ENCODE peak calls at places on chromosomes 13 and 19, in ten cellular contexts. One of them, this sample, is unnamed.

GRCh38 chr19:46351241-46352041 is 4.6 kb downstream of the PPP5C start:
- DNase-seq in adipocyte: peak
- DNase-seq in T-cell: no peak
- DNase-seq in NCI-H1417: no peak
- DNase-seq in activated T-helper 1 cell treated with anti-CD3 and anti-CD28 coated beads, Interleukin-2, amount 50 U/mL, for 16 hours: no peak
- DNase-seq in effector memory CD4-positive, alpha-beta T cell: no peak
- DNase-seq in activated naive CD4-positive, alpha-beta T cell: no peak
- DNase-seq in GM18507: no peak
- DNase-seq in endothelial cell: no peak
- DNase-seq in HEK293T: no peak
- DNase-seq in this sample: no peak

GRCh38 chr13:61002686-61003085 is 413.0 kb downstream of the PCDH20 start:
- DNase-seq in adipocyte: no peak
- DNase-seq in T-cell: no peak
- DNase-seq in NCI-H1417: no peak
- DNase-seq in activated T-helper 1 cell treated with anti-CD3 and anti-CD28 coated beads, Interleukin-2, amount 50 U/mL, for 16 hours: no peak
- DNase-seq in effector memory CD4-positive, alpha-beta T cell: no peak
- DNase-seq in activated naive CD4-positive, alpha-beta T cell: no peak
- DNase-seq in GM18507: no peak
- DNase-seq in endothelial cell: no peak
- DNase-seq in HEK293T: no peak
- DNase-seq in this sample: no peak

GRCh38 chr19:54148158-54148557 is 10.6 kb downstream of the CNOT3 start:
- DNase-seq in adipocyte: no peak
- DNase-seq in T-cell: no peak
- DNase-seq in NCI-H1417: no peak
- DNase-seq in activated T-helper 1 cell treated with anti-CD3 and anti-CD28 coated beads, Interleukin-2, amount 50 U/mL, for 16 hours: no peak
- DNase-seq in effector memory CD4-positive, alpha-beta T cell: no peak
- DNase-seq in activated naive CD4-positive, alpha-beta T cell: no peak
- DNase-seq in GM18507: no peak
- DNase-seq in endothelial cell: no peak
- DNase-seq in HEK293T: no peak
- DNase-seq in this sample: no peak

GRCh38 chr13:114226699-114227323 is 7.9 kb upstream of the CDC16 start:
- DNase-seq in adipocyte: peak
- DNase-seq in T-cell: peak
- DNase-seq in NCI-H1417: peak
- DNase-seq in activated T-helper 1 cell treated with anti-CD3 and anti-CD28 coated beads, Interleukin-2, amount 50 U/mL, for 16 hours: peak
- DNase-seq in effector memory CD4-positive, alpha-beta T cell: peak
- DNase-seq in activated naive CD4-positive, alpha-beta T cell: peak
- DNase-seq in GM18507: peak
- DNase-seq in endothelial cell: peak
- DNase-seq in HEK293T: peak
- DNase-seq in this sample: peak

GRCh38 chr19:17200408-17201079 is 14.6 kb upstream of the USE1 start:
- DNase-seq in adipocyte: no peak
- DNase-seq in T-cell: no peak
- DNase-seq in NCI-H1417: no peak
- DNase-seq in activated T-helper 1 cell treated with anti-CD3 and anti-CD28 coated beads, Interleukin-2, amount 50 U/mL, for 16 hours: no peak
- DNase-seq in effector memory CD4-positive, alpha-beta T cell: no peak
- DNase-seq in activated naive CD4-positive, alpha-beta T cell: no peak
- DNase-seq in GM18507: no peak
- DNase-seq in endothelial cell: no peak
- DNase-seq in HEK293T: no peak
- DNase-seq in this sample: no peak

GRCh38 chr13:35838356-35838755 is 292.8 kb downstream of the DCLK1 start:
- DNase-seq in adipocyte: peak
- DNase-seq in T-cell: no peak
- DNase-seq in NCI-H1417: no peak
- DNase-seq in activated T-helper 1 cell treated with anti-CD3 and anti-CD28 coated beads, Interleukin-2, amount 50 U/mL, for 16 hours: no peak
- DNase-seq in effector memory CD4-positive, alpha-beta T cell: no peak
- DNase-seq in activated naive CD4-positive, alpha-beta T cell: no peak
- DNase-seq in GM18507: no peak
- DNase-seq in endothelial cell: no peak
- DNase-seq in HEK293T: no peak
- DNase-seq in this sample: no peak

GRCh38 chr19:17889609-17890214 is 18.0 kb downstream of the SLC5A5 start:
- DNase-seq in adipocyte: peak
- DNase-seq in T-cell: no peak
- DNase-seq in NCI-H1417: no peak
- DNase-seq in activated T-helper 1 cell treated with anti-CD3 and anti-CD28 coated beads, Interleukin-2, amount 50 U/mL, for 16 hours: no peak
- DNase-seq in effector memory CD4-positive, alpha-beta T cell: no peak
- DNase-seq in activated naive CD4-positive, alpha-beta T cell: no peak
- DNase-seq in GM18507: no peak
- DNase-seq in endothelial cell: peak
- DNase-seq in HEK293T: peak
- DNase-seq in this sample: peak

GRCh38 chr19:18046066-18046718 is 38.2 kb downstream of the ARRDC2 start:
- DNase-seq in adipocyte: peak
- DNase-seq in T-cell: no peak
- DNase-seq in NCI-H1417: no peak
- DNase-seq in activated T-helper 1 cell treated with anti-CD3 and anti-CD28 coated beads, Interleukin-2, amount 50 U/mL, for 16 hours: no peak
- DNase-seq in effector memory CD4-positive, alpha-beta T cell: no peak
- DNase-seq in activated naive CD4-positive, alpha-beta T cell: no peak
- DNase-seq in GM18507: no peak
- DNase-seq in endothelial cell: no peak
- DNase-seq in HEK293T: no peak
- DNase-seq in this sample: peak

GRCh38 chr13:97289514-97290298 is 67.6 kb downstream of the MBNL2 start:
- DNase-seq in adipocyte: no peak
- DNase-seq in T-cell: no peak
- DNase-seq in NCI-H1417: no peak
- DNase-seq in activated T-helper 1 cell treated with anti-CD3 and anti-CD28 coated beads, Interleukin-2, amount 50 U/mL, for 16 hours: no peak
- DNase-seq in effector memory CD4-positive, alpha-beta T cell: no peak
- DNase-seq in activated naive CD4-positive, alpha-beta T cell: no peak
- DNase-seq in GM18507: no peak
- DNase-seq in endothelial cell: no peak
- DNase-seq in HEK293T: no peak
- DNase-seq in this sample: no peak

GRCh38 chr19:35903550-35904179 is 1.3 kb downstream of the HCST start:
- DNase-seq in adipocyte: peak
- DNase-seq in T-cell: peak
- DNase-seq in NCI-H1417: peak
- DNase-seq in activated T-helper 1 cell treated with anti-CD3 and anti-CD28 coated beads, Interleukin-2, amount 50 U/mL, for 16 hours: peak
- DNase-seq in effector memory CD4-positive, alpha-beta T cell: peak
- DNase-seq in activated naive CD4-positive, alpha-beta T cell: peak
- DNase-seq in GM18507: no peak
- DNase-seq in endothelial cell: peak
- DNase-seq in HEK293T: peak
- DNase-seq in this sample: no peak

GRCh38 chr13:113105032-113105993 is at the start of gene F7:
- DNase-seq in adipocyte: peak
- DNase-seq in T-cell: no peak
- DNase-seq in NCI-H1417: peak
- DNase-seq in activated T-helper 1 cell treated with anti-CD3 and anti-CD28 coated beads, Interleukin-2, amount 50 U/mL, for 16 hours: no peak
- DNase-seq in effector memory CD4-positive, alpha-beta T cell: no peak
- DNase-seq in activated naive CD4-positive, alpha-beta T cell: no peak
- DNase-seq in GM18507: no peak
- DNase-seq in endothelial cell: no peak
- DNase-seq in HEK293T: no peak
- DNase-seq in this sample: no peak

GRCh38 chr13:50467156-50467814 is 376.2 kb downstream of the DLEU7 start:
- DNase-seq in adipocyte: no peak
- DNase-seq in T-cell: no peak
- DNase-seq in NCI-H1417: peak
- DNase-seq in activated T-helper 1 cell treated with anti-CD3 and anti-CD28 coated beads, Interleukin-2, amount 50 U/mL, for 16 hours: no peak
- DNase-seq in effector memory CD4-positive, alpha-beta T cell: no peak
- DNase-seq in activated naive CD4-positive, alpha-beta T cell: no peak
- DNase-seq in GM18507: no peak
- DNase-seq in endothelial cell: no peak
- DNase-seq in HEK293T: no peak
- DNase-seq in this sample: no peak

GRCh38 chr19:51131780-51132680 is 7.3 kb downstream of the SIGLEC9 start:
- DNase-seq in adipocyte: no peak
- DNase-seq in T-cell: no peak
- DNase-seq in NCI-H1417: peak
- DNase-seq in activated T-helper 1 cell treated with anti-CD3 and anti-CD28 coated beads, Interleukin-2, amount 50 U/mL, for 16 hours: no peak
- DNase-seq in effector memory CD4-positive, alpha-beta T cell: no peak
- DNase-seq in activated naive CD4-positive, alpha-beta T cell: no peak
- DNase-seq in GM18507: no peak
- DNase-seq in endothelial cell: no peak
- DNase-seq in HEK293T: no peak
- DNase-seq in this sample: no peak

GRCh38 chr13:40148103-40148502 is 492.6 kb downstream of the COG6 start:
- DNase-seq in adipocyte: no peak
- DNase-seq in T-cell: peak
- DNase-seq in NCI-H1417: no peak
- DNase-seq in activated T-helper 1 cell treated with anti-CD3 and anti-CD28 coated beads, Interleukin-2, amount 50 U/mL, for 16 hours: no peak
- DNase-seq in effector memory CD4-positive, alpha-beta T cell: no peak
- DNase-seq in activated naive CD4-positive, alpha-beta T cell: no peak
- DNase-seq in GM18507: no peak
- DNase-seq in endothelial cell: no peak
- DNase-seq in HEK293T: no peak
- DNase-seq in this sample: no peak

GRCh38 chr13:75481176-75482069 is 546 bp downstream of the TBC1D4 start:
- DNase-seq in adipocyte: peak
- DNase-seq in T-cell: peak
- DNase-seq in NCI-H1417: peak
- DNase-seq in activated T-helper 1 cell treated with anti-CD3 and anti-CD28 coated beads, Interleukin-2, amount 50 U/mL, for 16 hours: no peak
- DNase-seq in effector memory CD4-positive, alpha-beta T cell: no peak
- DNase-seq in activated naive CD4-positive, alpha-beta T cell: no peak
- DNase-seq in GM18507: no peak
- DNase-seq in endothelial cell: peak
- DNase-seq in HEK293T: peak
- DNase-seq in this sample: peak

GRCh38 chr19:42280761-42281174 is 11.7 kb downstream of the CIC start:
- DNase-seq in adipocyte: peak
- DNase-seq in T-cell: no peak
- DNase-seq in NCI-H1417: no peak
- DNase-seq in activated T-helper 1 cell treated with anti-CD3 and anti-CD28 coated beads, Interleukin-2, amount 50 U/mL, for 16 hours: no peak
- DNase-seq in effector memory CD4-positive, alpha-beta T cell: no peak
- DNase-seq in activated naive CD4-positive, alpha-beta T cell: no peak
- DNase-seq in GM18507: no peak
- DNase-seq in endothelial cell: no peak
- DNase-seq in HEK293T: no peak
- DNase-seq in this sample: no peak

GRCh38 chr13:113053801-113054604 is 51.6 kb upstream of the F7 start:
- DNase-seq in adipocyte: no peak
- DNase-seq in T-cell: no peak
- DNase-seq in NCI-H1417: peak
- DNase-seq in activated T-helper 1 cell treated with anti-CD3 and anti-CD28 coated beads, Interleukin-2, amount 50 U/mL, for 16 hours: no peak
- DNase-seq in effector memory CD4-positive, alpha-beta T cell: no peak
- DNase-seq in activated naive CD4-positive, alpha-beta T cell: no peak
- DNase-seq in GM18507: no peak
- DNase-seq in endothelial cell: no peak
- DNase-seq in HEK293T: no peak
- DNase-seq in this sample: no peak

GRCh38 chr13:113853518-113854237 is 10.2 kb downstream of the GAS6 start:
- DNase-seq in adipocyte: no peak
- DNase-seq in T-cell: no peak
- DNase-seq in NCI-H1417: no peak
- DNase-seq in activated T-helper 1 cell treated with anti-CD3 and anti-CD28 coated beads, Interleukin-2, amount 50 U/mL, for 16 hours: peak
- DNase-seq in effector memory CD4-positive, alpha-beta T cell: no peak
- DNase-seq in activated naive CD4-positive, alpha-beta T cell: no peak
- DNase-seq in GM18507: no peak
- DNase-seq in endothelial cell: no peak
- DNase-seq in HEK293T: no peak
- DNase-seq in this sample: no peak

GRCh38 chr13:20814224-20814910 is 40.6 kb upstream of the EEF1AKMT1 start:
- DNase-seq in adipocyte: peak
- DNase-seq in T-cell: no peak
- DNase-seq in NCI-H1417: no peak
- DNase-seq in activated T-helper 1 cell treated with anti-CD3 and anti-CD28 coated beads, Interleukin-2, amount 50 U/mL, for 16 hours: no peak
- DNase-seq in effector memory CD4-positive, alpha-beta T cell: no peak
- DNase-seq in activated naive CD4-positive, alpha-beta T cell: no peak
- DNase-seq in GM18507: no peak
- DNase-seq in endothelial cell: no peak
- DNase-seq in HEK293T: peak
- DNase-seq in this sample: peak

GRCh38 chr13:34816543-34816942 is 125.5 kb upstream of the NBEA start:
- DNase-seq in adipocyte: peak
- DNase-seq in T-cell: no peak
- DNase-seq in NCI-H1417: no peak
- DNase-seq in activated T-helper 1 cell treated with anti-CD3 and anti-CD28 coated beads, Interleukin-2, amount 50 U/mL, for 16 hours: no peak
- DNase-seq in effector memory CD4-positive, alpha-beta T cell: no peak
- DNase-seq in activated naive CD4-positive, alpha-beta T cell: no peak
- DNase-seq in GM18507: no peak
- DNase-seq in endothelial cell: no peak
- DNase-seq in HEK293T: no peak
- DNase-seq in this sample: no peak

GRCh38 chr19:21900401-21900800 is 64.4 kb upstream of the ZNF43 start:
- DNase-seq in adipocyte: no peak
- DNase-seq in T-cell: no peak
- DNase-seq in NCI-H1417: no peak
- DNase-seq in activated T-helper 1 cell treated with anti-CD3 and anti-CD28 coated beads, Interleukin-2, amount 50 U/mL, for 16 hours: no peak
- DNase-seq in effector memory CD4-positive, alpha-beta T cell: no peak
- DNase-seq in activated naive CD4-positive, alpha-beta T cell: no peak
- DNase-seq in GM18507: no peak
- DNase-seq in endothelial cell: no peak
- DNase-seq in HEK293T: no peak
- DNase-seq in this sample: no peak

GRCh38 chr13:92355213-92355612 is 871.4 kb upstream of the GPC6 start:
- DNase-seq in adipocyte: no peak
- DNase-seq in T-cell: no peak
- DNase-seq in NCI-H1417: peak
- DNase-seq in activated T-helper 1 cell treated with anti-CD3 and anti-CD28 coated beads, Interleukin-2, amount 50 U/mL, for 16 hours: no peak
- DNase-seq in effector memory CD4-positive, alpha-beta T cell: no peak
- DNase-seq in activated naive CD4-positive, alpha-beta T cell: no peak
- DNase-seq in GM18507: no peak
- DNase-seq in endothelial cell: peak
- DNase-seq in HEK293T: peak
- DNase-seq in this sample: no peak

GRCh38 chr13:44508562-44509062 is 67.5 kb downstream of the TSC22D1 start:
- DNase-seq in adipocyte: no peak
- DNase-seq in T-cell: no peak
- DNase-seq in NCI-H1417: no peak
- DNase-seq in activated T-helper 1 cell treated with anti-CD3 and anti-CD28 coated beads, Interleukin-2, amount 50 U/mL, for 16 hours: no peak
- DNase-seq in effector memory CD4-positive, alpha-beta T cell: no peak
- DNase-seq in activated naive CD4-positive, alpha-beta T cell: no peak
- DNase-seq in GM18507: no peak
- DNase-seq in endothelial cell: no peak
- DNase-seq in HEK293T: no peak
- DNase-seq in this sample: no peak

GRCh38 chr13:31725841-31726240 is 13.5 kb upstream of the RXFP2 start:
- DNase-seq in adipocyte: no peak
- DNase-seq in T-cell: no peak
- DNase-seq in NCI-H1417: no peak
- DNase-seq in activated T-helper 1 cell treated with anti-CD3 and anti-CD28 coated beads, Interleukin-2, amount 50 U/mL, for 16 hours: no peak
- DNase-seq in effector memory CD4-positive, alpha-beta T cell: no peak
- DNase-seq in activated naive CD4-positive, alpha-beta T cell: no peak
- DNase-seq in GM18507: no peak
- DNase-seq in endothelial cell: no peak
- DNase-seq in HEK293T: no peak
- DNase-seq in this sample: peak

GRCh38 chr13:44703371-44703770 is 127.2 kb upstream of the TSC22D1 start:
- DNase-seq in adipocyte: peak
- DNase-seq in T-cell: no peak
- DNase-seq in NCI-H1417: no peak
- DNase-seq in activated T-helper 1 cell treated with anti-CD3 and anti-CD28 coated beads, Interleukin-2, amount 50 U/mL, for 16 hours: no peak
- DNase-seq in effector memory CD4-positive, alpha-beta T cell: no peak
- DNase-seq in activated naive CD4-positive, alpha-beta T cell: no peak
- DNase-seq in GM18507: no peak
- DNase-seq in endothelial cell: no peak
- DNase-seq in HEK293T: no peak
- DNase-seq in this sample: no peak

GRCh38 chr13:20044086-20044485 is 85.6 kb downstream of the ZMYM2 start:
- DNase-seq in adipocyte: no peak
- DNase-seq in T-cell: no peak
- DNase-seq in NCI-H1417: no peak
- DNase-seq in activated T-helper 1 cell treated with anti-CD3 and anti-CD28 coated beads, Interleukin-2, amount 50 U/mL, for 16 hours: no peak
- DNase-seq in effector memory CD4-positive, alpha-beta T cell: no peak
- DNase-seq in activated naive CD4-positive, alpha-beta T cell: no peak
- DNase-seq in GM18507: no peak
- DNase-seq in endothelial cell: no peak
- DNase-seq in HEK293T: no peak
- DNase-seq in this sample: no peak

GRCh38 chr13:42355118-42355840 is 83.3 kb downstream of the AKAP11 start:
- DNase-seq in adipocyte: no peak
- DNase-seq in T-cell: peak
- DNase-seq in NCI-H1417: no peak
- DNase-seq in activated T-helper 1 cell treated with anti-CD3 and anti-CD28 coated beads, Interleukin-2, amount 50 U/mL, for 16 hours: no peak
- DNase-seq in effector memory CD4-positive, alpha-beta T cell: no peak
- DNase-seq in activated naive CD4-positive, alpha-beta T cell: no peak
- DNase-seq in GM18507: no peak
- DNase-seq in endothelial cell: no peak
- DNase-seq in HEK293T: no peak
- DNase-seq in this sample: no peak

GRCh38 chr13:113659337-113659736 is 1.3 kb upstream of the ATP4B start:
- DNase-seq in adipocyte: no peak
- DNase-seq in T-cell: no peak
- DNase-seq in NCI-H1417: no peak
- DNase-seq in activated T-helper 1 cell treated with anti-CD3 and anti-CD28 coated beads, Interleukin-2, amount 50 U/mL, for 16 hours: no peak
- DNase-seq in effector memory CD4-positive, alpha-beta T cell: no peak
- DNase-seq in activated naive CD4-positive, alpha-beta T cell: no peak
- DNase-seq in GM18507: no peak
- DNase-seq in endothelial cell: no peak
- DNase-seq in HEK293T: no peak
- DNase-seq in this sample: no peak